ENCODE peak calls at places on chromosome 12, in five cellular contexts. Y, P, U, S and K are unnamed samples. For H3K27me3, the result is how much of the 10 kb centered on the place peaks cover.

GRCh38 chr12:55818886-55819285 is 1.0 kb downstream of the ORMDL2 start:
- DNase-seq in Y (no peak), S (no peak), U (no peak), P (no peak), K (no peak)

GRCh38 chr12:117686911-117687377 is 281.8 kb downstream of the KSR2 start:
- DNase-seq in S (no peak), Y (no peak), P (no peak), U (no peak), K (no peak)

GRCh38 chr12:76595056-76595455 is 35.5 kb upstream of the OSBPL8 start:
- DNase-seq in P (no peak), U (no peak), Y (no peak), S (no peak), K (no peak)

GRCh38 chr12:43836455-43836989 is 641 bp downstream of the TMEM117 start:
- DNase-seq in Y (no peak), P (no peak), S (no peak), U (peak), K (no peak)

GRCh38 chr12:44842669-44843068 is 33.4 kb downstream of the NELL2 start:
- DNase-seq in S (no peak), U (no peak), Y (no peak), P (no peak), K (no peak)

GRCh38 chr12:42510823-42511222 is 78.7 kb downstream of the PRICKLE1 start:
- DNase-seq in U (no peak), S (no peak), Y (no peak), P (no peak), K (no peak)

GRCh38 chr12:29725587-29726320 is 58.0 kb downstream of the TMTC1 start:
- DNase-seq in P (no peak), U (no peak), Y (no peak), S (peak), K (no peak)

GRCh38 chr12:50598321-50598862 is 93.6 kb downstream of the DIP2B start:
- DNase-seq in Y (no peak), S (peak), U (no peak), P (no peak), K (no peak)

GRCh38 chr12:113498490-113498889 is 26.8 kb upstream of the LHX5 start:
- DNase-seq in P (no peak), U (no peak), S (no peak), Y (no peak), K (no peak)

GRCh38 chr12:47744778-47745436 is 13.8 kb downstream of the RAPGEF3 start:
- DNase-seq in P (no peak), U (no peak), S (no peak), Y (no peak), K (no peak)

GRCh38 chr12:53251477-53252348 is 16.4 kb upstream of the ESPL1 start:
- DNase-seq in S (peak), P (peak), Y (peak), U (peak), K (peak)

GRCh38 chr12:9851927-9852326 is 17.2 kb downstream of the CLEC2B start:
- DNase-seq in S (no peak), Y (no peak), U (no peak), P (no peak), K (no peak)

GRCh38 chr12:32053881-32054624 is 52.6 kb upstream of the BICD1 start:
- DNase-seq in S (no peak), U (no peak), Y (no peak), P (peak), K (no peak)

GRCh38 chr12:97944576-97944975 is 482.0 kb downstream of the RMST start:
- DNase-seq in Y (no peak), P (peak), U (no peak), S (no peak), K (no peak)

GRCh38 chr12:121894633-121895032 is 6.0 kb downstream of the PSMD9 start:
- DNase-seq in Y (no peak), S (no peak), U (peak), P (no peak), K (no peak)

GRCh38 chr12:52493172-52493571 is at the start of gene KRT6A:
- DNase-seq in U (no peak), P (peak), S (no peak), Y (no peak), K (no peak)

GRCh38 chr12:91685917-91686316 is 459.7 kb downstream of the BTG1 start:
- DNase-seq in Y (no peak), P (peak), S (no peak), U (no peak), K (no peak)

GRCh38 chr12:104805186-104805585 is 152.9 kb downstream of the SLC41A2 start:
- DNase-seq in Y (no peak), P (peak), S (no peak), U (no peak), K (no peak)

GRCh38 chr12:31008961-31009840 is 64.5 kb upstream of the DDX11 start:
- DNase-seq in U (no peak), S (no peak), P (no peak), Y (no peak), K (peak)

GRCh38 chr12:50647479-50647878 is 116.4 kb upstream of the ATF1 start:
- DNase-seq in Y (no peak), P (peak), S (no peak), U (no peak), K (no peak)

GRCh38 chr12:121776190-121777098 is 17.0 kb downstream of the RHOF start:
- DNase-seq in U (peak), P (peak), Y (peak), S (peak), K (peak)

GRCh38 chr12:120199595-120200306 is 1.2 kb downstream of the RPLP0 start:
- DNase-seq in P (peak), Y (no peak), U (no peak), S (no peak), K (no peak)

GRCh38 chr12:67323007-67323406 is 53.8 kb downstream of the CAND1 start:
- DNase-seq in Y (no peak), S (no peak), P (no peak), U (no peak), K (no peak)

GRCh38 chr12:67326637-67327036 is 57.5 kb downstream of the CAND1 start:
- DNase-seq in P (no peak), Y (no peak), U (no peak), S (no peak), K (no peak)

GRCh38 chr12:67322580-67322979 is 53.4 kb downstream of the CAND1 start:
- DNase-seq in S (no peak), U (no peak), Y (peak), P (no peak), K (no peak)

GRCh38 chr12:67318786-67319185 is 49.6 kb downstream of the CAND1 start:
- DNase-seq in S (no peak), U (no peak), P (peak), Y (no peak), K (no peak)

DNA sequence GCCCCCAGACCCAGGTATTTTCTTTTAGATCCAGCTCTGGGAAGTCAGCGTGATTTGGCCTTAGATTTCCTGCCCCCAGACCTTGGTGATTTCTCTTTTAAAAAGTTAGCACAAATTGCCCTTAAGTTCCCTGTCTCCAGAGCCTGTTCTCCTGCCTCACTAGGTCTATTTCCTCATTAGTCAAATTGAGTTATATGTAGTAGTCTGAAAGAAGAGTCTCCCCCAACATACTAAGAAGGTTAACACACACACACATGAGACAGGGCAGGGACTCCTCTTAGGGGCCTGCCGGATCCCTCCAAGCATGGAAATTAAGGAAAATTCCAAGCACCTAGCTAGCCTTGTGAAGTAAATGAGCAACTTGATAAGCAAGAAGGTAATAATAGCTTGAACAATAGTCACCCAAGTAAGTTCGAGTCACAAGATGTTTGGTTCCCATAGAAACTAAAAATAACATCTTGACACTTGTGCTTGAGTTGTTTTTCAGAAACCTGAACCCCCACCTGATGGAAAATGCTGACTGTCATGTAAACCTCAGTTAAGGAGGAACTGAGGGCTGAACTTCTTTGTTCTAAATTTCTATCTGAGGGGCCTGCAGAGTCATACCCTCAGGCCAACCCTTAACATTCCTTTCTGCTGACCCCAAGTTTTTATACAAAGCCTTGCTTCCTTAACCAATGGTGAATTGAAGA is 51.6 kb downstream of the CAND1 start:
- DNase-seq in U (peak), Y (no peak), S (no peak), P (peak), K (no peak)
- H3K27ac ChIP-seq in U (no peak), Y (no peak), S (no peak), P (no peak), K (no peak)

GRCh38 chr12:130556486-130557055 is 159.5 kb downstream of the RIMBP2 start:
- DNase-seq in U (no peak), P (no peak), Y (no peak), S (no peak), K (no peak)

GRCh38 chr12:130555628-130556485 is 160.2 kb downstream of the RIMBP2 start:
- DNase-seq in U (no peak), S (peak), Y (no peak), P (no peak), K (no peak)

GRCh38 chr12:130559806-130560205 is 156.3 kb downstream of the RIMBP2 start:
- DNase-seq in U (no peak), S (no peak), Y (no peak), P (no peak), K (no peak)

GRCh38 chr12:130557876-130558770 is 158.0 kb downstream of the RIMBP2 start:
- DNase-seq in P (no peak), S (no peak), Y (no peak), U (no peak), K (no peak)

DNA sequence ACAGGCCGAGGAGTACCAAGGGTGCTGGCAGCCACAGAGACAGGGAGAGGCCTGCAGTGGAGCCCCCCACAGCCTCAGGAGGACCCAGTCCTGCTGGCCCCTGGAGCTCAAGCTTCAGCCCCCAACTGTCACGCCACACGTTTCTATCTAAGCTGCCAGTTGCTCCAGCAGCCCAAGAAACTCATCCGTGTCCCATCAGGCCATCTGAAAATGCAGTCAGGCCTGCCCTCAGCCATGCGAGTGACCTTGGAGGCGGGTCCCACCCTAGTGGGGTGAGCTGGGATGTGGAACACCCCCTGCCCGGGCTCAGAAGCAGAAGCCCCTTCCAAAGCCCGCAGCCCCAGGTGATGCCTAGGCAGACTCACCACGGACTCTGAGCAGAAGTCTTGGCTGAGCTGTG is 158.9 kb downstream of the RIMBP2 start:
- DNase-seq in S (no peak), Y (no peak), U (no peak), P (no peak), K (no peak)
- H3K27me3 ChIP-seq in S (under half), Y (under half), U (under half), P (under half), K (under half)

GRCh38 chr12:124487065-124487833 is 80.2 kb downstream of the NCOR2 start:
- DNase-seq in P (no peak), S (no peak), Y (peak), U (no peak), K (no peak)
- H3K27ac ChIP-seq in P (no peak), S (peak), Y (no peak), U (no peak), K (peak)

GRCh38 chr12:132419612-132420237 is 70.2 kb upstream of the FBRSL1 start:
- DNase-seq in U (no peak), Y (peak), S (no peak), P (no peak), K (no peak)

GRCh38 chr12:132417741-132418140 is 72.2 kb upstream of the FBRSL1 start:
- DNase-seq in U (no peak), Y (no peak), P (no peak), S (no peak), K (no peak)

GRCh38 chr12:132416121-132416673 is 73.8 kb upstream of the FBRSL1 start:
- DNase-seq in Y (no peak), P (no peak), U (no peak), S (no peak), K (no peak)

GRCh38 chr12:132416827-132417226 is 73.1 kb upstream of the FBRSL1 start:
- DNase-seq in U (no peak), S (no peak), P (no peak), Y (no peak), K (no peak)

DNA sequence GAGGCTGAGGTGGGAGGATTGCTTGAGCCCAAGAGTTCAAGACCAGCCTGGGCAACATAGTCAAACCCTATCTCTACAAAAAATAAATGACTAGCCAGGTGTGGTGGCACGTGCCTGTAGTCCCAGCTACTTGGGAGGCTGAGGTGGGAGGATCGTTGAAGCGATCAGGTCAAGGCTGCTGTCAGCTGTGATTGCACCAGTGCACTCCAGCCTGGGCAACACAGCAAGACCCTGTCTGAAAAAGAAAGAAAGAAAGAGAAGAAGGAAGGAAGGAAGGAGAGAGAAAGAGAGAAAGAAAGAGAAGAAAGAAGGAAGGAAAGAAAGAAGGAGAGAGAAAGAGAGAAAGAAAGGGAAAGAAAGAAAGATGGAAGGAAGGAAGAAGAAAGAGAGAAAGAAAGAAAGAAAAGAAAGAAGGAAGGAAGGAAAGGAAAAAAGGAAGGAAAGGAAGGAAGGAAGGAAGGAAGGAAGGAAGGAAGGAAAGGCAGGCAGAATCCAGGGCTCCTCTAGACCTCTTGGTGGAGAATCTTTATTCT is 71.5 kb upstream of the FBRSL1 start:
- DNase-seq in U (no peak), S (no peak), P (no peak), Y (no peak), K (no peak)
- H3K27me3 ChIP-seq in U (under half), S (half or more), P (under half), Y (under half), K (under half)

GRCh38 chr12:1217191-1217949 is 226.3 kb downstream of the ERC1 start:
- DNase-seq in U (no peak), P (peak), Y (no peak), S (no peak), K (no peak)
- H3K27ac ChIP-seq in U (no peak), P (peak), Y (peak), S (no peak), K (peak)

DNA sequence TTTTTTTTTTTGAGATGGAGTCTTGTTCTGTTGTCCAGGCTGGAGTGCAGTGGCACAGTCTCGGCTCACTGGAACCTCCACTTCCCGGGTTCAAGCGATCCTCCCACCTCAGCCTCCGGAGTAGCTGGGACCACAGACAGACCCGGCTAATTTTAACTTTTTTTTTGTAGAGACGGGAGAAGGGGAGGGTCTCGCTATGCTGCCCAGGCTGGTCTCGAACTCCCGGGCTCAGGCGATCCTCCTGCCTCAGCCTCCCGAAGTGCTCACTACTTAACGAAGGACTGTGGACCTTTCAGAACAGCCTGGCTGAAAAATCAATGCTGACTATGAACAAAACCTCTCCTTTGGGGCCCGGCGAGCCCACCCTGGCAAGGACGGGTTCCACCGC is 10.9 kb downstream of the SLC6A12 start:
- DNase-seq in Y (no peak), U (no peak), S (no peak), P (no peak), K (no peak)
- H3K27me3 ChIP-seq in Y (under half), U (under half), S (under half), P (under half), K (under half)

DNA sequence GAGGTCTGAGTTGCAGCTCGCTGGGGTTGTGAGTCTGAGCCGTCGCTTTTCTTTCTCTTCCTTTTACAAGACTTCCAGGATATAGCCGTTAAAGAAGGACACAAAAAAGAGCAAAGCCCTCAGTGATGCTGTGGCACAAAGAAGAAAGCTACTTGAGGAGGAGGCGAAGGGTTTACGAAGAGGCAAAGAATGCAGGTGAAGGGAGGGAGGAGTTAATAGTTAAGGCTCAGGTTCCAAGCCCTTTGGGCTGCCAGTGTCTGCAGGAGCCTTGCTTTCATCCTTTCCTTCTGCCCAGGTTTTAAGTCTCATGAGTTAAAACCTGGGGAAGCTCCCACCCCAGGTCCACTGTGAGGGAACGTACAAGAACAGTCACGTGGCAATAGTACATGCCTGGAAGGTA is 94.3 kb downstream of the ETV6 start:
- DNase-seq in U (no peak), P (peak), Y (no peak), S (no peak), K (no peak)
- H3K27ac ChIP-seq in U (no peak), P (peak), Y (no peak), S (no peak), K (no peak)

GRCh38 chr12:46603776-46604456 is 221.9 kb downstream of the SLC38A4 start:
- DNase-seq in Y (no peak), U (no peak), P (no peak), S (no peak), K (no peak)

GRCh38 chr12:46604684-46605083 is 221.1 kb downstream of the SLC38A4 start:
- DNase-seq in Y (no peak), S (no peak), U (no peak), P (no peak), K (no peak)

GRCh38 chr12:46602474-46602873 is 223.3 kb downstream of the SLC38A4 start:
- DNase-seq in S (no peak), U (no peak), Y (no peak), P (no peak), K (no peak)
- H3K27me3 ChIP-seq in S (under half), U (under half), Y (under half), P (under half), K (under half)